ENCODE peak calls at places on chromosomes 3 and 15, in four cellular contexts. L is NB4; J is CD4-positive, alpha-beta T cell; O is epithelial cell of esophagus. B is an unnamed sample.

GRCh38 chr15:34583399-34584320 is at the start of gene GOLGA8B:
- DNase-seq in L (peak; percentile 77), O (peak; percentile 88), J (peak; percentile 77), B (peak; percentile 71)

GRCh38 chr15:60898896-60899295 is 330.2 kb downstream of the RORA start:
- DNase-seq in J (no peak), O (no peak), L (no peak), B (no peak)

GRCh38 chr15:58472821-58473581 is 41.2 kb downstream of the LIPC start:
- DNase-seq in J (peak; percentile 35), L (peak; percentile 79), O (peak; percentile 83), B (peak; percentile 52)

GRCh38 chr15:62142736-62143135 is 22.3 kb downstream of the C2CD4B start:
- DNase-seq in L (no peak), O (peak; percentile 19), J (no peak), B (no peak)

GRCh38 chr3:104886220-104886995 is 480.3 kb upstream of the ALCAM start:
- DNase-seq in L (peak; percentile 80), J (no peak), O (peak; percentile 29), B (no peak)

GRCh38 chr3:126013742-126014141 is 44.8 kb downstream of the ROPN1B start:
- DNase-seq in L (no peak), O (no peak), J (no peak), B (no peak)

GRCh38 chr3:52805270-52806039 is 10.9 kb downstream of the ITIH3 start:
- DNase-seq in J (no peak), O (no peak), L (no peak), B (no peak)

GRCh38 chr3:135994708-135995335 is 29.3 kb downstream of the PPP2R3A start:
- DNase-seq in L (no peak), J (no peak), O (no peak), B (no peak)

GRCh38 chr3:193794002-193794835 is 201.2 kb downstream of the OPA1 start:
- DNase-seq in J (no peak), L (peak; percentile 13), O (no peak), B (no peak)

GRCh38 chr3:190382082-190382481 is 5.9 kb upstream of the CLDN16 start:
- DNase-seq in O (peak; percentile 97), L (no peak), J (no peak), B (no peak)

GRCh38 chr15:65970937-65971740 is 101.8 kb downstream of the RAB11A start:
- DNase-seq in J (no peak), L (no peak), O (no peak), B (no peak)

GRCh38 chr3:187821616-187822317 is 76.5 kb upstream of the BCL6 start:
- DNase-seq in L (no peak), J (no peak), O (peak; percentile 62), B (no peak)

GRCh38 chr3:119161240-119161639 is 12.2 kb upstream of the UPK1B start:
- DNase-seq in O (peak; percentile 72), J (no peak), L (no peak), B (no peak)

DNA sequence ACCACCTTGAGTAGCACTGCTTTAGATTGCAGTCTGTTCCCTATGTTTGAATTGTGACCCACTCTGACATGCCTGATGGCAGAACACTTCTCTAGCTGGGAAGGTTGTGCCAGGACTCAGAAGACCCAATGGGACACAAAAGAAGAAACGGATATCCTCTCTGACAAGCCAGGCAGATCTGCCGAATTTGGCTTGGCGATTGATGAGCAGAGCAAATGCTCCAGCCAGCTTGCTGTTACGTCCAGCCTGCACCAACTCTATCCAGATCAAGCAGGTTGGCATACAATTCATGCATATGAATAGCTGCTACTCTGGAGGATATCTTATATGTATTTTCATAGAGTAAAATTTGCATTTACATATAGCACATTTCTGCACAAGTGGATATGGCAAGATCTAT is 102.9 kb downstream of the PEX5L start:
- DNase-seq in J (no peak), O (no peak), L (no peak), B (no peak)
- TF ChIP-seq CTCF in J (no peak), O (no peak), L (no peak), B (no peak)

GRCh38 chr3:169615833-169616232 is 47.7 kb downstream of the MECOM start:
- DNase-seq in O (no peak), J (no peak), L (no peak), B (no peak)

GRCh38 chr3:169624533-169624972 is 39.0 kb downstream of the MECOM start:
- DNase-seq in J (no peak), L (no peak), O (no peak), B (no peak)

GRCh38 chr3:169618894-169619792 is 44.4 kb downstream of the MECOM start:
- DNase-seq in J (no peak), L (no peak), O (no peak), B (no peak)

GRCh38 chr3:169623971-169624370 is 39.5 kb downstream of the MECOM start:
- DNase-seq in L (no peak), J (no peak), O (no peak), B (no peak)

DNA sequence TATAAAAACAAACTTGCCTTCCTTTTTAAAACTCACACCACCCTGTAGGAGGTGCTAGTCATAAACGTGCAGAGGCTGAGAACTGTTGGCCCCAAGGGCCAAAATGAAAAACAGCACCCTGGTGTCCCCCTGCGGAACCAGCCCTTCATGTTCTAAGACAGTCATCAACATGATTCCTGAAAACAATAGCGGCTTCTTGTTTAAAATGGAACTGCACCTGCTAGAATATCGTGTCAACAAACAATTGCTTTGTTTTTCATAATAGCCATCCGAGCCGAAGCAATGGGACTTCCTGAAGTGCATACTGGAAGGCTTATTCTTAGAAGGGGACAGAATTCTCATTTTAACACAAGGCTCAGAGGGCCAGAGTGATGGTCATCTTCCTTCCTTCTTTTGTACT is 43.7 kb downstream of the MECOM start:
- DNase-seq in J (no peak), L (no peak), O (no peak), B (no peak)
- TF ChIP-seq CTCF in J (no peak), L (no peak), O (peak; percentile 8), B (no peak)

GRCh38 chr15:96338772-96339661 is 8.5 kb downstream of the NR2F2 start:
- DNase-seq in J (no peak), O (no peak), L (no peak), B (no peak)

GRCh38 chr15:96336643-96337353 is 6.3 kb downstream of the NR2F2 start:
- DNase-seq in L (no peak), O (no peak), J (no peak), B (no peak)

GRCh38 chr15:96336045-96336642 is 5.6 kb downstream of the NR2F2 start:
- DNase-seq in O (no peak), L (no peak), J (no peak), B (no peak)

GRCh38 chr15:96337991-96338771 is 7.7 kb downstream of the NR2F2 start:
- DNase-seq in O (no peak), L (no peak), J (no peak), B (no peak)

DNA sequence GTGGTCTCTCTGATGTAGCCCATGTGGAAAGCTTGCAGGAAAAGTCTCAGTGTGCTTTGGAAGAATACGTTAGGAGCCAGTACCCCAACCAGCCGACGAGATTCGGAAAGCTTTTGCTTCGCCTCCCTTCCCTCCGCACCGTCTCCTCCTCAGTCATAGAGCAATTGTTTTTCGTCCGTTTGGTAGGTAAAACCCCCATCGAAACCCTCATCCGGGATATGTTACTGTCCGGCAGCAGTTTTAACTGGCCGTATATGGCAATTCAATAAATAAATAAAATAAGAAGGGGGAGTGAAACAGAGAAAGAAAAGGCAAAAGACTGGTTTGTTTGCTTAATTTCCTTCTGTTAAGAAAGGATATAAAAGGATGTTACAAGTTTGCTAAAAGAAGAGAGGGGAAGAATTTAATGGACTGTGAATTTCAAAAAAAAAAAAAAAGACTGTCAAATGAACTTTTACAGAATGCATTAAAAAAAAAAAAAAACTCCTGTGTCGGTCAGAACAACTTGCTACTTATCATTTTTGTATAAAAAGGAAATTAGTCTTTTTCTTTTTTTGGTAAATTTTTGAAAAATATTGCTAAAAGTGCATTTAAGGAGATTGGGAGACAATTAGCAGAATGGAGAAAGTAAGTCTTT is 7.0 kb downstream of the NR2F2 start:
- DNase-seq in L (no peak), O (no peak), J (no peak), B (no peak)
- TF ChIP-seq CTCF in L (no peak), O (no peak), J (no peak), B (no peak)

DNA sequence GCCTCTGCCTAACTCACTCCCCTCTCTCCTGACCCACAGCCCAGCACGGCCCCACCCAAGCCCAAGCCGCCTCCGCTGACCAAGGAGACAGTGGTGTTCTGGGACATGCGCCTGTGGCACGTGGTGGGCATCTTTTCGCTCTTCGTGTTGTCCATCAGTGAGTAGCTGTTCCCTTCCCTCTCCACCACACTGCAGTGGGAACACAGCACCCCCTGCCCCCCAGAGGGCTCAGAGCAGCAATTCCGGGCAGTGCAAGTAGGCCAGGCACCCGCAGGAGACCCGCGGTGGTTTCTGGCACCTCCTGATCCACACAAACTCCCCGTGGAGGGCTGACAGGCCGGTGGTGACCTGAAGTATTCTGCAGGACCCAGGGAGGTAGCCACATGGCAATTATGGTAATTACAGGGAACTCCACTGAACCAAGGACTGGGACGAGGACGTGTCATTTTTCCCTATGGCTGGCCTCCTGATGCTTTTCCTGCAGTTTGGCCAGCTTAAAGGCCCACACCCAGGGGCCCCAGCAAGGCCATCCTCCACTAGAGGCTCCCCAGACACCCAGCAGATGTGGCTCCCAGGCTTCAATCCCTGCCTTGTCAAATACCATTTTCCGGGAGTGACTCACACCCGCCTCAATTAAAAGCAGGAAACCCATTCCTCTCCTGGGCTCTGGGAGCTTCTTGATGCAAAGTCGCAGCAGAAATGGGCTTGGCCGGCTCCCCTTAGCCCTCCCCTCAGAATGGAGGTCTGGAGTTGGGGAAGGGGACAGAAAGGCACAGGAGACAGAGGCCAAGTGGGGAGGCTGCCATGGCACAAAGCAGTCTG is 4.8 kb downstream of the TMIE start:
- DNase-seq in J (no peak), O (peak; percentile 74), L (no peak), B (no peak)
- TF ChIP-seq CTCF in J (no peak), O (no peak), L (peak; percentile 1), B (no peak)

DNA sequence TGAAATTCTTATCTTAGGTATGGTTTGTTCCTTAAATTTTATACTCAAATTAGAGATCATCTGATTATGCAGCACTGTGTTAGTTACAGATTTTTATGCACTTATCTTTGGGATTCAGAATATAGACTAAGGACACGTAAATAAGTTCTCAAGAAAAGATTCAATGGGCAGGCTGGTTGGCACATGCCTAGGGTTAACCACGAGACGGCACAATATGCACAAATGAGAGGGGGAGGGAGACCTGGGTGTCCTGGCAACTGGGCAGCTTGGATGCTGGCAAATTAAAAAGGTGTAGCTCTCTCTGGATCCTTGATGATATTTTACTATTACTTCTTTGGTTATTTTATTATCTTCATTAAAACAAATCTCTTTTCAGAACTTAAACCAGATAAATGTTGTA is 672 bp downstream of the AADAC start:
- DNase-seq in O (peak; percentile 57), J (no peak), L (no peak), B (no peak)
- TF ChIP-seq CTCF in O (peak; percentile 5), J (no peak), L (no peak), B (no peak)

GRCh38 chr3:171833775-171834460 is 9.2 kb upstream of the TMEM212 start:
- DNase-seq in L (peak; percentile 59), J (no peak), O (peak; percentile 51), B (no peak)
- TF ChIP-seq CTCF in L (peak; percentile 30), J (no peak), O (peak; percentile 56), B (peak; percentile 61)